ENCODE peak calls at places on chromosomes 3 and 15, in eight cellular contexts. H is heart right ventricle; N is fibroblast of pulmonary artery; B is stimulated activated CD4-positive, alpha-beta T cell treated with anti-CD3 and anti-CD28 coated beads, Interleukin-2, amount 100 ng/mL, for 48 hours; W is HTR-8/SVneo; K is DMS153; S is GM10248; X is adrenal gland. Q is an unnamed sample.

GRCh38 chr15:54033954-54034458 is 55.8 kb downstream of the UNC13C start:
- DNase-seq in H (no peak), N (no peak), B (no peak), W (no peak), K (no peak), S (no peak), X (no peak), Q (no peak)

GRCh38 chr15:67086650-67086941 is 21.2 kb downstream of the SMAD3 start:
- DNase-seq in H (no peak), N (no peak), B (no peak), W (no peak), K (no peak), S (no peak), X (no peak), Q (no peak)

GRCh38 chr3:142278451-142278850 is 53.1 kb upstream of the GK5 start:
- DNase-seq in H (no peak), N (peak), B (no peak), W (no peak), K (no peak), S (no peak), X (no peak), Q (no peak)

GRCh38 chr15:92624401-92624991 is 31.1 kb downstream of the FAM174B start:
- DNase-seq in H (peak), N (peak), B (no peak), W (no peak), K (no peak), S (no peak), X (peak), Q (no peak)

GRCh38 chr3:29914861-29915524 is 634.1 kb downstream of the RBMS3 start:
- DNase-seq in H (no peak), N (peak), B (no peak), W (no peak), K (no peak), S (no peak), X (no peak), Q (no peak)

GRCh38 chr3:98593046-98593936 is at the start of gene CPOX:
- DNase-seq in H (peak), N (peak), B (peak), W (peak), K (peak), S (peak), X (peak), Q (peak)

GRCh38 chr3:13621381-13622221 is 72.7 kb downstream of the FBLN2 start:
- DNase-seq in H (no peak), N (no peak), B (peak), W (no peak), K (no peak), S (no peak), X (no peak), Q (no peak)

GRCh38 chr15:50180091-50180490 is 1.9 kb upstream of the SLC27A2 start:
- DNase-seq in H (no peak), N (no peak), B (no peak), W (no peak), K (no peak), S (no peak), X (no peak), Q (no peak)

GRCh38 chr3:13197795-13198194 is 124.6 kb upstream of the IQSEC1 start:
- DNase-seq in H (no peak), N (no peak), B (no peak), W (no peak), K (no peak), S (no peak), X (no peak), Q (no peak)

GRCh38 chr15:73442968-73443367 is at the start of gene REC114:
- DNase-seq in H (no peak), N (no peak), B (no peak), W (no peak), K (no peak), S (no peak), X (no peak), Q (no peak)

GRCh38 chr3:44355634-44356033 is 17.1 kb downstream of the TCAIM start:
- DNase-seq in H (peak), N (peak), B (no peak), W (peak), K (no peak), S (no peak), X (peak), Q (peak)

GRCh38 chr3:143016321-143016972 is 15.1 kb downstream of the U2SURP start:
- DNase-seq in H (no peak), N (no peak), B (no peak), W (no peak), K (no peak), S (no peak), X (no peak), Q (no peak)

GRCh38 chr3:65485826-65486592 is 552.7 kb downstream of the MAGI1 start:
- DNase-seq in H (no peak), N (no peak), B (no peak), W (no peak), K (no peak), S (no peak), X (no peak), Q (no peak)

GRCh38 chr15:26891448-26891881 is 24.6 kb downstream of the GABRA5 start:
- DNase-seq in H (peak), N (peak), B (peak), W (peak), K (peak), S (peak), X (peak), Q (peak)

GRCh38 chr3:79568938-79569337 is 198.9 kb downstream of the ROBO1 start:
- DNase-seq in H (no peak), N (no peak), B (no peak), W (no peak), K (no peak), S (no peak), X (no peak), Q (no peak)

GRCh38 chr3:129016366-129016724 is 15.2 kb downstream of the EFCC1 start:
- DNase-seq in H (no peak), N (no peak), B (peak), W (no peak), K (peak), S (peak), X (no peak), Q (no peak)

GRCh38 chr15:77059761-77060345 is 11.1 kb downstream of the TSPAN3 start:
- DNase-seq in H (no peak), N (peak), B (no peak), W (no peak), K (no peak), S (no peak), X (no peak), Q (no peak)

GRCh38 chr3:185656321-185656840 is 70.3 kb downstream of the SENP2 start:
- DNase-seq in H (peak), N (peak), B (no peak), W (peak), K (no peak), S (no peak), X (peak), Q (no peak)

GRCh38 chr15:92463826-92464225 is 70.1 kb downstream of the ST8SIA2 start:
- DNase-seq in H (no peak), N (no peak), B (no peak), W (no peak), K (no peak), S (no peak), X (no peak), Q (no peak)

GRCh38 chr3:169660709-169661566 is 2.6 kb downstream of the MECOM start:
- DNase-seq in H (peak), N (peak), B (no peak), W (no peak), K (no peak), S (no peak), X (no peak), Q (no peak)

GRCh38 chr3:189588818-189589569 is 42.2 kb upstream of the TP63 start:
- DNase-seq in H (no peak), N (no peak), B (no peak), W (no peak), K (no peak), S (no peak), X (no peak), Q (no peak)

GRCh38 chr3:4690277-4690676 is 197.1 kb downstream of the ITPR1 start:
- DNase-seq in H (no peak), N (no peak), B (no peak), W (no peak), K (no peak), S (no peak), X (no peak), Q (no peak)

GRCh38 chr15:75131269-75131643 is 70.4 kb upstream of the C15orf39 start:
- DNase-seq in H (no peak), N (no peak), B (no peak), W (no peak), K (no peak), S (no peak), X (no peak), Q (no peak)

GRCh38 chr15:68829068-68829467 is 8.4 kb upstream of the ANP32A start:
- DNase-seq in H (no peak), N (peak), B (no peak), W (no peak), K (no peak), S (peak), X (no peak), Q (peak)

Q was measured in HL-60.